ENCODE peak calls at places on chromosomes 2 and 18, in four cellular contexts. One of them, this sample, is unnamed.

GRCh38 chr2:145324748-145325147 is 804.8 kb upstream of the ZEB2 start:
- DNase-seq in brain microvascular endothelial cell: no peak
- DNase-seq in cardiac muscle cell: no peak
- DNase-seq in heart left ventricle: no peak
- DNase-seq in this sample: no peak

GRCh38 chr2:201114846-201115245 is 1.1 kb upstream of the CFLAR start:
- DNase-seq in cardiac muscle cell: peak; percentile 29
- DNase-seq in heart left ventricle: no peak
- DNase-seq in brain microvascular endothelial cell: no peak
- DNase-seq in this sample: no peak

GRCh38 chr2:10668402-10669012 is 21.3 kb downstream of the NOL10 start:
- DNase-seq in brain microvascular endothelial cell: peak; percentile 49
- DNase-seq in heart left ventricle: no peak
- DNase-seq in cardiac muscle cell: peak; percentile 74
- DNase-seq in this sample: no peak

GRCh38 chr2:48779019-48779418 is 23.5 kb upstream of the LHCGR start:
- DNase-seq in cardiac muscle cell: no peak
- DNase-seq in heart left ventricle: no peak
- DNase-seq in brain microvascular endothelial cell: no peak
- DNase-seq in this sample: no peak

GRCh38 chr2:216015722-216016464 is 2.5 kb upstream of the MREG start:
- DNase-seq in cardiac muscle cell: no peak
- DNase-seq in heart left ventricle: no peak
- DNase-seq in brain microvascular endothelial cell: no peak
- DNase-seq in this sample: no peak

GRCh38 chr2:148592812-148593211 is 51.7 kb upstream of the EPC2 start:
- DNase-seq in brain microvascular endothelial cell: no peak
- DNase-seq in heart left ventricle: no peak
- DNase-seq in cardiac muscle cell: no peak
- DNase-seq in this sample: no peak

GRCh38 chr18:44803019-44803650 is 122.4 kb downstream of the SETBP1 start:
- DNase-seq in cardiac muscle cell: peak; percentile 42
- DNase-seq in heart left ventricle: peak; percentile 39
- DNase-seq in brain microvascular endothelial cell: peak; percentile 85
- DNase-seq in this sample: no peak

GRCh38 chr2:33788044-33788443 is 188.9 kb upstream of the FAM98A start:
- DNase-seq in cardiac muscle cell: no peak
- DNase-seq in brain microvascular endothelial cell: no peak
- DNase-seq in heart left ventricle: no peak
- DNase-seq in this sample: no peak

GRCh38 chr2:30218814-30219213 is 12.5 kb upstream of the LBH start:
- DNase-seq in brain microvascular endothelial cell: no peak
- DNase-seq in heart left ventricle: no peak
- DNase-seq in cardiac muscle cell: no peak
- DNase-seq in this sample: no peak

GRCh38 chr2:63755980-63756379 is 85.7 kb upstream of the UGP2 start:
- DNase-seq in cardiac muscle cell: no peak
- DNase-seq in brain microvascular endothelial cell: no peak
- DNase-seq in heart left ventricle: no peak
- DNase-seq in this sample: no peak

GRCh38 chr2:109063326-109063670 is 65.7 kb upstream of the SH3RF3 start:
- DNase-seq in cardiac muscle cell: no peak
- DNase-seq in heart left ventricle: no peak
- DNase-seq in brain microvascular endothelial cell: no peak
- DNase-seq in this sample: no peak

GRCh38 chr2:86014493-86014892 is 91.2 kb downstream of the POLR1A start:
- DNase-seq in heart left ventricle: no peak
- DNase-seq in brain microvascular endothelial cell: no peak
- DNase-seq in cardiac muscle cell: no peak
- DNase-seq in this sample: no peak

GRCh38 chr2:238010572-238010971 is 43.8 kb downstream of the UBE2F start:
- DNase-seq in cardiac muscle cell: no peak
- DNase-seq in heart left ventricle: no peak
- DNase-seq in brain microvascular endothelial cell: no peak
- DNase-seq in this sample: no peak

GRCh38 chr18:45457933-45458332 is 157.3 kb upstream of the SLC14A2 start:
- DNase-seq in brain microvascular endothelial cell: no peak
- DNase-seq in heart left ventricle: no peak
- DNase-seq in cardiac muscle cell: no peak
- DNase-seq in this sample: no peak

GRCh38 chr2:28544915-28545589 is 49.2 kb downstream of the PLB1 start:
- DNase-seq in heart left ventricle: no peak
- DNase-seq in cardiac muscle cell: no peak
- DNase-seq in brain microvascular endothelial cell: no peak
- DNase-seq in this sample: peak; percentile 20

GRCh38 chr2:238231251-238231793 is 8.5 kb downstream of the HES6 start:
- DNase-seq in cardiac muscle cell: peak; percentile 81
- DNase-seq in brain microvascular endothelial cell: peak; percentile 54
- DNase-seq in heart left ventricle: peak; percentile 73
- DNase-seq in this sample: peak; percentile 76

GRCh38 chr2:73920577-73921545 is 5.8 kb upstream of the DGUOK start:
- DNase-seq in cardiac muscle cell: peak; percentile 26
- DNase-seq in heart left ventricle: no peak
- DNase-seq in brain microvascular endothelial cell: no peak
- DNase-seq in this sample: no peak

GRCh38 chr2:224127871-224128501 is 88.9 kb upstream of the SERPINE2 start:
- DNase-seq in cardiac muscle cell: peak; percentile 60
- DNase-seq in brain microvascular endothelial cell: peak; percentile 71
- DNase-seq in heart left ventricle: no peak
- DNase-seq in this sample: no peak

GRCh38 chr2:26076001-26076587 is 42.2 kb downstream of the RAB10 start:
- DNase-seq in cardiac muscle cell: no peak
- DNase-seq in brain microvascular endothelial cell: no peak
- DNase-seq in heart left ventricle: no peak
- DNase-seq in this sample: no peak

GRCh38 chr18:47172476-47172875 is 3.7 kb downstream of the IER3IP1 start:
- DNase-seq in cardiac muscle cell: no peak
- DNase-seq in brain microvascular endothelial cell: no peak
- DNase-seq in heart left ventricle: no peak
- DNase-seq in this sample: no peak

GRCh38 chr2:239378918-239379640 is 21.7 kb downstream of the HDAC4 start:
- DNase-seq in heart left ventricle: no peak
- DNase-seq in brain microvascular endothelial cell: no peak
- DNase-seq in cardiac muscle cell: no peak
- DNase-seq in this sample: peak; percentile 9

GRCh38 chr18:56377161-56377560 is 261.2 kb downstream of the TXNL1 start:
- DNase-seq in heart left ventricle: no peak
- DNase-seq in brain microvascular endothelial cell: no peak
- DNase-seq in cardiac muscle cell: no peak
- DNase-seq in this sample: no peak

GRCh38 chr2:238565031-238565430 is 138.3 kb downstream of the ASB1 start:
- DNase-seq in brain microvascular endothelial cell: no peak
- DNase-seq in cardiac muscle cell: no peak
- DNase-seq in heart left ventricle: no peak
- DNase-seq in this sample: no peak

GRCh38 chr2:47065771-47066380 is 89.2 kb downstream of the STPG4 start:
- DNase-seq in heart left ventricle: peak; percentile 38
- DNase-seq in cardiac muscle cell: peak; percentile 80
- DNase-seq in brain microvascular endothelial cell: peak; percentile 73
- DNase-seq in this sample: no peak

GRCh38 chr2:80642465-80642864 is 337.9 kb upstream of the LRRTM1 start:
- DNase-seq in cardiac muscle cell: no peak
- DNase-seq in heart left ventricle: no peak
- DNase-seq in brain microvascular endothelial cell: no peak
- DNase-seq in this sample: no peak

GRCh38 chr2:64645014-64645418 is 8.7 kb downstream of the SERTAD2 start:
- DNase-seq in brain microvascular endothelial cell: peak; percentile 68
- DNase-seq in cardiac muscle cell: peak; percentile 82
- DNase-seq in heart left ventricle: peak; percentile 61
- DNase-seq in this sample: no peak

GRCh38 chr18:26677957-26678356 is 129.6 kb upstream of the KCTD1 start:
- DNase-seq in cardiac muscle cell: no peak
- DNase-seq in brain microvascular endothelial cell: no peak
- DNase-seq in heart left ventricle: no peak
- DNase-seq in this sample: no peak

GRCh38 chr18:36692331-36692730 is 136.5 kb downstream of the TPGS2 start:
- DNase-seq in brain microvascular endothelial cell: no peak
- DNase-seq in heart left ventricle: no peak
- DNase-seq in cardiac muscle cell: no peak
- DNase-seq in this sample: no peak

GRCh38 chr2:32960238-32960637 is 13.5 kb downstream of the LTBP1 start:
- DNase-seq in heart left ventricle: no peak
- DNase-seq in cardiac muscle cell: no peak
- DNase-seq in brain microvascular endothelial cell: no peak
- DNase-seq in this sample: no peak

GRCh38 chr18:5106730-5107129 is 90.3 kb downstream of the AKAIN1 start:
- DNase-seq in heart left ventricle: no peak
- DNase-seq in cardiac muscle cell: no peak
- DNase-seq in brain microvascular endothelial cell: no peak
- DNase-seq in this sample: no peak

GRCh38 chr18:49476664-49477411 is 10.2 kb downstream of the C18orf32 start:
- DNase-seq in heart left ventricle: no peak
- DNase-seq in cardiac muscle cell: peak; percentile 92
- DNase-seq in brain microvascular endothelial cell: peak; percentile 68
- DNase-seq in this sample: no peak

GRCh38 chr2:140905078-140905781 is 1225.6 kb downstream of the LRP1B start:
- DNase-seq in cardiac muscle cell: no peak
- DNase-seq in heart left ventricle: no peak
- DNase-seq in brain microvascular endothelial cell: no peak
- DNase-seq in this sample: no peak

GRCh38 chr2:107215764-107216398 is 329.9 kb upstream of the ST6GAL2 start:
- DNase-seq in heart left ventricle: no peak
- DNase-seq in cardiac muscle cell: no peak
- DNase-seq in brain microvascular endothelial cell: no peak
- DNase-seq in this sample: no peak

GRCh38 chr2:228037915-228038314 is 143.6 kb downstream of the SPHKAP start:
- DNase-seq in brain microvascular endothelial cell: no peak
- DNase-seq in heart left ventricle: no peak
- DNase-seq in cardiac muscle cell: no peak
- DNase-seq in this sample: no peak

GRCh38 chr2:228040995-228041394 is 140.5 kb downstream of the SPHKAP start:
- DNase-seq in brain microvascular endothelial cell: no peak
- DNase-seq in heart left ventricle: no peak
- DNase-seq in cardiac muscle cell: no peak
- DNase-seq in this sample: no peak

DNA sequence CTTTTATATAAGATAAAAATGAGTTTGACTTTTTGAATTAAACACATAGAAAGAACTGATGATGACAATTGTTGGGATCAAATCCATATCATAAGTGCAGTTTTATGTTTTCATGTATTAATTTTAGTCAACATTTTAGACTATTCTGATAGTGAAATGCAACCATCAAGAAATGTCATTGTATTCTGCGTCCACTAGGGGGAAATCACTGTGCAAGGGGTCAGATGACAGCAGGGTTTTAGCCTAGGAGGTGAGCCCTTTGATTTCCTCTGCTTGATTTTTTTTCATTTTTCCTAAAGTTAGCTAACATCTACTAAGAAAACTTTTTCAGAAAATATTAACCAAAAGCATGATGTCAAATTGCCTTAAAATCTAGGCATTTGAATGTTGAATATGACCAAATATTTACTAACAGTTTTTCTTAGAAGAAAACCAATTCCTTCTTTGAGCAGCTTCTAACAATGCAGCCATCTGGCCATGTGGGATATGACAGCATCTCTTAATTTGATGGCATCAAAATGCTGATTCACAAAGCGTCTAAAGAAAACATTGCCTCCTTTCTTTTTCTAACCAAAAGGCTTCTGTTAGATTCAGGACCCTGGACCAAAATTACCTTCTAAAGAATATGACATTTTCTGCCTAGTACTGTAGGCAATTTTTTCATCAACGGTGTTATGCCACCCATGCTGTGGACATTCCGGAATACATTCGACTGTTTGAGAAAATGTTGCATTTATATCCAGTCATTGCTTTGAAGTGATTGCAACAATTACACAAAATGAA is 141.5 kb downstream of the SPHKAP start:
- DNase-seq in brain microvascular endothelial cell: no peak
- DNase-seq in heart left ventricle: no peak
- DNase-seq in cardiac muscle cell: peak; percentile 39
- DNase-seq in this sample: no peak
- TF ChIP-seq CTCF in brain microvascular endothelial cell: peak; percentile 71
- TF ChIP-seq CTCF in heart left ventricle: peak; percentile 44
- TF ChIP-seq CTCF in cardiac muscle cell: peak; percentile 74
- TF ChIP-seq CTCF in this sample: no peak

DNA sequence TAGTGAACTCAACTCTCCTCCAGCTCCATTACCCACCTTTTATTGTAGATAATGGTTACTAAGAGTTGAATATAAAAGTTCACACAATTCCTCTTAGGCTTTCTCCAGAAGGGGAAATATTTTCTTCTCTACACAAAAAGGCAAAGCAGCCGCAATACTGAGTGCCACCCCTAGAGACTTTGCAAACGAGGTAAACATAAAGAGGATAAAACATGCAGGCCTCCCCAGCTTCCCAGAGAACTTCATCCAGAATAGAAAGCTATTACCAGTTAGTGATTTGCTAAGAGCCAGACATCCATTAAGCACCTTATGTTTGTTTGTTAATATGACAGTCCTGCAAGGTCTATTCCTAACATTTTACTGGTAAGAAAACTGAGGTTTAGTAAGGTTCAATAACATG is 17.4 kb downstream of the ZNF521 start:
- DNase-seq in cardiac muscle cell: no peak
- DNase-seq in brain microvascular endothelial cell: no peak
- DNase-seq in heart left ventricle: no peak
- DNase-seq in this sample: no peak
- TF ChIP-seq CTCF in cardiac muscle cell: peak; percentile 10
- TF ChIP-seq CTCF in brain microvascular endothelial cell: peak; percentile 46
- TF ChIP-seq CTCF in heart left ventricle: no peak
- TF ChIP-seq CTCF in this sample: no peak

DNA sequence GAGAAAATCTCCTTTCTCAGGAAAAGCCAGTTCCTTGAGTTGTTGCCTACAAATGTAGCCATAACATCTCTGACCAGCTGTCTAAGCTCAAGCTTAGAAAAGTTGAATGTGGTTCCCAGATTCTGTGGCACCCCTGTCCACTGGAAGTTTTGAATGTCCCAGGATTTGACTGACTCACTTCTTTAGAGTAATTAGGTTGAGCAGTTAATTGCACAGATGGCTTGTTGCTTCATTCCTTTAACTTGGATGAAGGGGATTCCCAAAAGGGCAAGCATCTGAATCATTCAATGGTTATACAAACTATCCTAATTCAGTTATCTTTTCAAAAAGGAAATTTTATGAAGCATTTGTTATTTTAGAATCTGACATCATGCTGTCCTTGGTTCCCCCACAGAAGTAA is 374.7 kb downstream of the LNPK start:
- DNase-seq in heart left ventricle: no peak
- DNase-seq in brain microvascular endothelial cell: no peak
- DNase-seq in cardiac muscle cell: no peak
- DNase-seq in this sample: no peak
- TF ChIP-seq CTCF in heart left ventricle: no peak
- TF ChIP-seq CTCF in brain microvascular endothelial cell: no peak
- TF ChIP-seq CTCF in cardiac muscle cell: no peak
- TF ChIP-seq CTCF in this sample: no peak

GRCh38 chr2:42513252-42513918 is 19.6 kb upstream of the KCNG3 start:
- DNase-seq in heart left ventricle: no peak
- DNase-seq in cardiac muscle cell: peak; percentile 69
- DNase-seq in brain microvascular endothelial cell: peak; percentile 48
- DNase-seq in this sample: no peak
- TF ChIP-seq CTCF in heart left ventricle: peak; percentile 53
- TF ChIP-seq CTCF in cardiac muscle cell: peak; percentile 75
- TF ChIP-seq CTCF in brain microvascular endothelial cell: peak; percentile 79
- TF ChIP-seq CTCF in this sample: peak; percentile 34

This sample was measured in natural killer cell.